ENCODE peak calls at places on chromosomes 2 and 18, in five cellular contexts. R is endothelial cell of umbilical vein, F is esophagus squamous epithelium, O is transverse colon, A is A549. H is an unnamed sample. For H3K4me1, the result is how much of the 10 kb centered on the place peaks cover.

GRCh38 chr2:105397025-105397722 is 1.7 kb downstream of the FHL2 start:
- DNase-seq in R (peak), F (no peak), O (peak), A (peak), H (no peak)

GRCh38 chr2:119490106-119490505 is 34.2 kb downstream of the SCTR start:
- DNase-seq in R (no peak), F (no peak), O (no peak), A (no peak), H (no peak)

GRCh38 chr2:96508521-96509113 is 3.5 kb upstream of the NEURL3 start:
- DNase-seq in R (no peak), F (no peak), O (no peak), A (no peak), H (no peak)

GRCh38 chr2:221289389-221289788 is 282.7 kb downstream of the EPHA4 start:
- DNase-seq in R (no peak), F (no peak), O (no peak), A (no peak), H (peak)

GRCh38 chr2:37829616-37830385 is 95.3 kb upstream of the RMDN2 start:
- DNase-seq in R (peak), F (no peak), O (no peak), A (no peak), H (no peak)

GRCh38 chr2:112144966-112145365 is 6.8 kb downstream of the FBLN7 start:
- DNase-seq in R (no peak), F (no peak), O (no peak), A (no peak), H (no peak)

GRCh38 chr2:239721531-239721930 is 303.6 kb downstream of the NDUFA10 start:
- DNase-seq in R (no peak), F (no peak), O (no peak), A (no peak), H (no peak)

GRCh38 chr2:219142329-219142728 is 18.3 kb downstream of the NHEJ1 start:
- DNase-seq in R (no peak), F (no peak), O (no peak), A (no peak), H (no peak)

GRCh38 chr18:76371301-76371700 is 123.7 kb downstream of the ZNF516 start:
- DNase-seq in R (no peak), F (no peak), O (no peak), A (no peak), H (no peak)

GRCh38 chr2:55048925-55049793 is 1.1 kb downstream of the RTN4 start:
- DNase-seq in R (peak), F (peak), O (peak), A (peak), H (peak)

GRCh38 chr18:47627030-47627429 is 303.4 kb downstream of the SMAD2 start:
- DNase-seq in R (no peak), F (no peak), O (no peak), A (no peak), H (no peak)

GRCh38 chr18:22342625-22343024 is 75.1 kb downstream of the CTAGE1 start:
- DNase-seq in R (peak), F (no peak), O (peak), A (no peak), H (peak)

GRCh38 chr2:23465982-23466381 is 81.0 kb downstream of the KLHL29 start:
- DNase-seq in R (no peak), F (no peak), O (no peak), A (no peak), H (no peak)

GRCh38 chr18:23377669-23378469 is 75.2 kb upstream of the RIOK3 start:
- DNase-seq in R (peak), F (no peak), O (no peak), A (peak), H (no peak)

GRCh38 chr18:44744206-44745180 is 63.8 kb downstream of the SETBP1 start:
- DNase-seq in R (no peak), F (no peak), O (no peak), A (no peak), H (peak)

GRCh38 chr2:96148410-96149217 is 3.4 kb upstream of the DUSP2 start:
- DNase-seq in R (peak), F (peak), O (peak), A (peak), H (peak)

GRCh38 chr18:74820160-74820780 is 222.6 kb downstream of the ZNF407 start:
- DNase-seq in R (no peak), F (no peak), O (no peak), A (no peak), H (no peak)

GRCh38 chr2:28407976-28408690 is 15.5 kb downstream of the FOSL2 start:
- DNase-seq in R (no peak), F (no peak), O (no peak), A (no peak), H (no peak)

GRCh38 chr2:17757321-17757720 is 3.4 kb downstream of the GEN1 start:
- DNase-seq in R (peak), F (no peak), O (peak), A (no peak), H (no peak)

GRCh38 chr2:42792087-42792582 is 248 bp downstream of the HAAO start:
- DNase-seq in R (no peak), F (no peak), O (no peak), A (no peak), H (no peak)

GRCh38 chr18:5992381-5992780 is 97.1 kb upstream of the TMEM200C start:
- DNase-seq in R (no peak), F (no peak), O (no peak), A (no peak), H (no peak)

GRCh38 chr2:170816499-170817246 is at the start of gene GAD1:
- DNase-seq in R (peak), F (no peak), O (peak), A (peak), H (peak)

GRCh38 chr18:22813648-22814328 is 119.3 kb upstream of the RBBP8 start:
- DNase-seq in R (peak), F (no peak), O (no peak), A (peak), H (no peak)

GRCh38 chr2:11038641-11039040 is 116.6 kb upstream of the SLC66A3 start:
- DNase-seq in R (no peak), F (no peak), O (no peak), A (no peak), H (no peak)

GRCh38 chr2:25684577-25684976 is 11.2 kb upstream of the DTNB start:
- DNase-seq in R (no peak), F (no peak), O (no peak), A (no peak), H (no peak)

GRCh38 chr2:12330916-12331315 is 385.8 kb upstream of the TRIB2 start:
- DNase-seq in R (no peak), F (no peak), O (no peak), A (no peak), H (no peak)

GRCh38 chr18:1657888-1658287 is 753.2 kb downstream of the ADCYAP1 start:
- DNase-seq in R (no peak), F (no peak), O (no peak), A (no peak), H (no peak)

GRCh38 chr2:190835303-190835930 is 45.2 kb upstream of the GLS start:
- DNase-seq in R (peak), F (no peak), O (no peak), A (peak), H (peak)

GRCh38 chr2:190864375-190864774 is 16.2 kb upstream of the GLS start:
- DNase-seq in R (no peak), F (no peak), O (no peak), A (no peak), H (no peak)

DNA sequence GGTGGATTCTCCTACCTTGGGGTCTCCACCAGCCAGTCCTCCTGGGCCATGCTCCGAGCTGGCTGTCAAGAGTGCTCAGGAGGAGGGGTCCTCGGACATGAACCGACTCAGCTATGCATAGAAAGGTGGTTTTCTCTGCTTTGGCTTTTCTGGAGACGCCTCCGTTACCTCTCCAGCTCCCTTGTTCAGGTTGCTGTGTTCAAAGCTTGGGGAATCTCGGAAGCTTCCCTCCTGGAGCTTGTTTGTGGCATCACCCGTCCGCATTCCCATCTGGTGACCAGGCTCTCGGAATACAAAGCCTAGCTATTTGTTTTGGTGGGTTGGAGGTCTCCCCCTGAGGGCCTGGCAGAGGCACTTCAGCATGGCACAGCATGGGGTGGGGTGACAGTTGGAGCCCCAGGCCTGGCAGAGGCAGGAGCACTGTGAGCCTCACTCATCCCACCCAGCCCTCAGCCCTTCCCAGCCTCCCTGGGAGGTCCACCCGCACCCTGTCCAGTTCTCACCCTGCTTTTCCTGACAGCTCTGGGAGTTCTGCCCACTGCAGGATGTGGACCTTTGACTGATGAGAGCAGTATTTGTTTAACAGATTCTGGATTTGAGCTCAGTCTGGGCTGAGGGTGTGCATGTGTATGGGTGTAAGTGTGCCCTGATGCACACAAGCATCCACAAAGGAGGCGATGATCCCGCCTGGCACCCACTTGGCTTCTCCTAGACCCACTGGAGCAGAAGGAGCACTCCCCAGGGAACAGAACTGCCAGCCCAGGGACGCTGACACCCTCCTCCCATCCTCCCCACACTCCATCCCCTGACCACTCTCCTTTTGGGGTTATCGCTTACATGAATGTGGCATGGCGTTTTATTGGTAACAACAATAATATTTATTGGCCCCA is 107.3 kb upstream of the HS6ST1 start:
- DNase-seq in R (no peak), F (no peak), O (no peak), A (no peak), H (no peak)
- TF ChIP-seq POLR2A in R (no peak), F (no peak), O (no peak), A (no peak), H (no peak)

GRCh38 chr2:126664234-126664633 is 8.3 kb downstream of the GYPC start:
- DNase-seq in R (no peak), F (no peak), O (peak), A (no peak), H (no peak)

GRCh38 chr2:126666003-126666402 is 10.0 kb downstream of the GYPC start:
- DNase-seq in R (no peak), F (no peak), O (no peak), A (no peak), H (no peak)

GRCh38 chr2:126663184-126663963 is 7.4 kb downstream of the GYPC start:
- DNase-seq in R (no peak), F (no peak), O (no peak), A (no peak), H (no peak)

GRCh38 chr2:126665483-126665882 is 9.5 kb downstream of the GYPC start:
- DNase-seq in R (no peak), F (no peak), O (no peak), A (no peak), H (no peak)

GRCh38 chr2:126664639-126665038 is 8.7 kb downstream of the GYPC start:
- DNase-seq in R (no peak), F (no peak), O (no peak), A (no peak), H (no peak)
- H3K4me1 ChIP-seq in R (under half), F (half or more), O (half or more), A (under half), H (under half)

DNA sequence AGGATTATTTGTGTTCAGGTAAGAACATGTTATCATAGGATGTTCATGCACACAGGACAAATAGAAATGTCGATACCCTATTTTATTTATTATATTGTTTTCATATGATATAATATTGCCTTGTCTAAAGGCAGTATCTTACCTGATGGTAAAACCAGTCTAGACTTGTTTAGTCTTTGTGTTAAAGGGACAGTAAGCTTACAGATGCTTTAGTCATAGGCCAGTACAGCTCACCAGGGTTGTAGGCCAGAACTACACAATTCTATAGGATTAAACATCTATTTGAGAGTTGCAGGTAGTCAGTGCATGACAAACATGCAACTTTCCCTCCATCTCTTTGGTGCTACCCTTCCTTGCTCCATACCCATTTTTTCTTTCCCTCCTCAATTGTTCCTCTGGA is 158.5 kb downstream of the GALNT3 start:
- DNase-seq in R (no peak), F (no peak), O (no peak), A (no peak), H (no peak)
- H3K27ac ChIP-seq in R (no peak), F (no peak), O (no peak), A (no peak), H (peak)

GRCh38 chr2:7728388-7728787 is 811.2 kb downstream of the RNF144A start:
- DNase-seq in R (no peak), F (no peak), O (no peak), A (no peak), H (no peak)
- TF ChIP-seq POLR2A in R (no peak), F (no peak), O (no peak), A (no peak), H (no peak)

GRCh38 chr2:36356990-36357505 is 1.5 kb downstream of the CRIM1 start:
- DNase-seq in R (peak), F (no peak), O (peak), A (no peak), H (no peak)

GRCh38 chr2:36355890-36356198 is 266 bp downstream of the CRIM1 start:
- DNase-seq in R (no peak), F (no peak), O (no peak), A (no peak), H (no peak)

GRCh38 chr2:36355157-36355889 is at the start of gene CRIM1:
- DNase-seq in R (peak), F (no peak), O (peak), A (peak), H (peak)

GRCh38 chr2:36357506-36358316 is 2.1 kb downstream of the CRIM1 start:
- DNase-seq in R (peak), F (no peak), O (peak), A (peak), H (peak)

DNA sequence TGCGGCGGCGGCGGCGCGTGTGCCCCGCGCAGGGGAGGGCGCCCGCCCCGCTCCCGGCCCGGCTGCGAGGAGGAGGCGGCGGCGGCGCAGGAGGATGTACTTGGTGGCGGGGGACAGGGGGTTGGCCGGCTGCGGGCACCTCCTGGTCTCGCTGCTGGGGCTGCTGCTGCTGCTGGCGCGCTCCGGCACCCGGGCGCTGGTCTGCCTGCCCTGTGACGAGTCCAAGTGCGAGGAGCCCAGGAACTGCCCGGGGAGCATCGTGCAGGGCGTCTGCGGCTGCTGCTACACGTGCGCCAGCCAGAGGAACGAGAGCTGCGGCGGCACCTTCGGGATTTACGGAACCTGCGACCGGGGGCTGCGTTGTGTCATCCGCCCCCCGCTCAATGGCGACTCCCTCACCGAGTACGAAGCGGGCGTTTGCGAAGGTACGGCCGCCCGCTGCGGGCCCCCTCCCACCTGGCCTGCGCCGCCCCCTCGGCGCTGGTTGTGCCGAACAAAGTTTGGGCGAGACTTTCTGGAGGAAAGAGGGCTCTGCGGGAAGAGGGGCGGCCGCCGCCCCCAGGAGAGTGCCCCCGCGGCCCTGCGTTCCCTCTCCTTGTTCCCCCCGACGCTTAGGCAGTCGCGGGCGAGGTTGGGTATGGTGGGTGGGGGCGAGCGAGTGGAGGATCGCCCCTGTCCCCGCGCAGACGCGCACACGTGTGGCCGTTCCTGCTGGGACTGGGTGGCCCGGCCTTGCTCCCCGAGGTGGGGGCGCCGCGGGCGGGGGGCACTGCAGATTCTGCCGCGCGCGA is 816 bp downstream of the CRIM1 start:
- DNase-seq in R (peak), F (no peak), O (peak), A (no peak), H (peak)
- H3K4me1 ChIP-seq in R (half or more), F (half or more), O (under half), A (half or more), H (half or more)